ENCODE peak calls at places on chromosome 3, in nine cellular contexts. R is nephron progenitor cell, H is GM13977, E is psoas muscle, L is spleen, O is PC-9, X is GM12878, N is endothelial cell, I is stomach. G is an unnamed sample.

GRCh38 chr3:194158942-194159439 is 23.0 kb downstream of the HES1 start:
- DNase-seq in I (peak; percentile 66), E (no peak), R (no peak), O (peak; percentile 98), L (no peak), N (no peak), H (no peak), X (no peak), G (no peak)

GRCh38 chr3:186258968-186259367 is 103.1 kb downstream of the DGKG start:
- DNase-seq in H (no peak), R (no peak), O (no peak), I (no peak), E (no peak), X (no peak), N (no peak), L (no peak), G (no peak)

GRCh38 chr3:107988464-107989156 is 102.2 kb downstream of the CD47 start:
- DNase-seq in E (peak; percentile 53), X (no peak), I (peak; percentile 52), R (no peak), N (no peak), O (peak; percentile 89), L (no peak), H (no peak), G (peak; percentile 83)

GRCh38 chr3:56693750-56694149 is 10.7 kb upstream of the TASOR start:
- DNase-seq in H (no peak), O (no peak), E (no peak), I (no peak), X (no peak), N (no peak), L (no peak), R (no peak), G (no peak)

GRCh38 chr3:194276768-194277546 is 74.2 kb downstream of the CPN2 start:
- DNase-seq in I (no peak), N (no peak), R (peak; percentile 35), L (no peak), X (no peak), H (no peak), E (peak; percentile 79), O (no peak), G (peak; percentile 63)

GRCh38 chr3:148466143-148466542 is 231.6 kb upstream of the AGTR1 start:
- DNase-seq in E (no peak), L (no peak), X (no peak), R (no peak), H (no peak), N (no peak), O (no peak), I (no peak), G (no peak)

GRCh38 chr3:186760141-186760813 is 23.1 kb upstream of the EIF4A2 start:
- DNase-seq in X (no peak), R (no peak), I (no peak), N (no peak), O (peak; percentile 100), H (no peak), L (no peak), E (no peak), G (no peak)

GRCh38 chr3:194058189-194058571 is 77.8 kb upstream of the HES1 start:
- DNase-seq in I (peak; percentile 54), N (peak; percentile 48), E (peak; percentile 69), R (peak; percentile 82), H (peak; percentile 66), O (no peak), L (peak; percentile 86), X (no peak), G (peak; percentile 75)

GRCh38 chr3:152638707-152639450 is 196.1 kb upstream of the P2RY1 start:
- DNase-seq in N (no peak), I (no peak), X (no peak), R (no peak), E (no peak), H (no peak), L (no peak), O (no peak), G (no peak)

GRCh38 chr3:133380481-133381225 is 19.2 kb upstream of the BFSP2 start:
- DNase-seq in E (no peak), I (no peak), R (no peak), O (no peak), X (no peak), L (no peak), H (peak; percentile 7), N (no peak), G (no peak)

GRCh38 chr3:184241447-184242296 is 7.1 kb downstream of the ALG3 start:
- DNase-seq in O (peak; percentile 72), L (peak; percentile 80), R (peak; percentile 28), H (peak; percentile 74), X (no peak), E (no peak), I (peak; percentile 76), N (peak; percentile 67), G (peak; percentile 85)

GRCh38 chr3:82525-82924 is 114.0 kb upstream of the CHL1 start:
- DNase-seq in N (no peak), L (no peak), R (no peak), E (no peak), I (no peak), H (no peak), O (no peak), X (no peak), G (no peak)

GRCh38 chr3:41318520-41318919 is 119.2 kb downstream of the CTNNB1 start:
- DNase-seq in H (no peak), E (no peak), I (no peak), L (no peak), X (no peak), N (no peak), R (no peak), O (peak; percentile 54), G (no peak)

GRCh38 chr3:151479452-151479851 is 18.6 kb upstream of the IGSF10 start:
- DNase-seq in I (no peak), H (no peak), X (no peak), N (no peak), E (no peak), R (no peak), O (no peak), L (no peak), G (no peak)

GRCh38 chr3:175590745-175591144 is 731.6 kb downstream of the NAALADL2 start:
- DNase-seq in I (no peak), X (no peak), H (no peak), L (no peak), R (no peak), N (no peak), O (no peak), E (no peak), G (no peak)

GRCh38 chr3:14546041-14546440 is 5.9 kb upstream of the GRIP2 start:
- DNase-seq in O (no peak), R (no peak), L (peak; percentile 61), I (no peak), X (no peak), N (no peak), H (no peak), E (no peak), G (no peak)

GRCh38 chr3:18585019-18585968 is 160.2 kb upstream of the SATB1 start:
- DNase-seq in E (no peak), L (no peak), H (no peak), X (no peak), O (no peak), N (no peak), I (no peak), R (no peak), G (no peak)

GRCh38 chr3:159850481-159850880 is 138.2 kb upstream of the IL12A start:
- DNase-seq in R (no peak), H (no peak), X (no peak), L (no peak), E (no peak), I (no peak), O (peak; percentile 15), N (no peak), G (no peak)

GRCh38 chr3:143478124-143478693 is 358.6 kb downstream of the CHST2 start:
- DNase-seq in N (no peak), R (no peak), L (no peak), O (no peak), H (no peak), I (no peak), E (no peak), X (no peak), G (no peak)

GRCh38 chr3:32392530-32393302 is 1.1 kb downstream of the CMTM7 start:
- DNase-seq in N (no peak), L (no peak), E (peak; percentile 49), X (no peak), R (no peak), H (peak; percentile 22), O (no peak), I (peak; percentile 54), G (peak; percentile 76)

GRCh38 chr3:186142556-186142955 is 33.7 kb upstream of the ETV5 start:
- DNase-seq in R (no peak), O (no peak), I (no peak), N (no peak), H (no peak), E (no peak), L (no peak), X (no peak), G (no peak)

GRCh38 chr3:196227629-196228493 is 11.5 kb downstream of the SLC51A start:
- DNase-seq in O (no peak), I (no peak), N (no peak), X (no peak), E (no peak), L (no peak), H (no peak), R (no peak), G (no peak)
- TF ChIP-seq CTCF in O (no peak), I (no peak), N (no peak), X (no peak), E (no peak), L (no peak), H (no peak), R (no peak), G (no peak)

GRCh38 chr3:155182467-155182866 is 102.3 kb downstream of the MME start:
- DNase-seq in H (no peak), L (no peak), N (no peak), X (no peak), E (no peak), O (no peak), I (no peak), R (no peak), G (no peak)
- TF ChIP-seq CTCF in H (no peak), L (no peak), N (no peak), X (no peak), E (no peak), O (no peak), I (no peak), R (no peak), G (no peak)

GRCh38 chr3:156474560-156475389 is 80.1 kb downstream of the SSR3 start:
- DNase-seq in I (no peak), N (peak; percentile 49), H (no peak), O (no peak), R (peak; percentile 37), X (no peak), L (no peak), E (no peak), G (no peak)
- TF ChIP-seq CTCF in I (no peak), N (peak; percentile 47), H (peak; percentile 45), O (peak; percentile 38), R (peak; percentile 66), X (peak; percentile 35), L (no peak), E (peak; percentile 21), G (peak; percentile 30)

GRCh38 chr3:191500892-191501291 is 39.9 kb downstream of the PYDC2 start:
- DNase-seq in H (no peak), O (no peak), I (no peak), R (no peak), N (no peak), L (no peak), X (no peak), E (no peak), G (no peak)

GRCh38 chr3:191499307-191500125 is 38.6 kb downstream of the PYDC2 start:
- DNase-seq in X (no peak), H (no peak), L (no peak), O (no peak), R (peak; percentile 40), N (no peak), E (peak; percentile 35), I (peak; percentile 36), G (peak; percentile 64)

GRCh38 chr3:191502583-191502982 is 41.6 kb downstream of the PYDC2 start:
- DNase-seq in N (no peak), I (no peak), R (no peak), L (no peak), X (no peak), E (no peak), O (no peak), H (peak; percentile 22), G (no peak)
- TF ChIP-seq CTCF in N (peak; percentile 45), I (no peak), R (peak; percentile 38), L (no peak), X (peak; percentile 15), E (no peak), O (peak; percentile 61), H (peak; percentile 22), G (no peak)